ENCODE peak calls at places on chromosome 20, in six cellular contexts. One of them, this sample, is unnamed.

GRCh38 chr20:25280574-25281535 is 33.0 kb downstream of the PYGB start:
- DNase-seq in IMR-90: no peak
- DNase-seq in mesenchymal stem cell: no peak
- DNase-seq in mesendoderm: no peak
- DNase-seq in H9: no peak
- DNase-seq in H1: no peak
- DNase-seq in this sample: no peak

GRCh38 chr20:40471261-40471629 is 217.8 kb downstream of the MAFB start:
- DNase-seq in IMR-90: no peak
- DNase-seq in mesenchymal stem cell: peak; percentile 7
- DNase-seq in mesendoderm: peak; percentile 86
- DNase-seq in H9: peak; percentile 65
- DNase-seq in H1: peak; percentile 17
- DNase-seq in this sample: peak; percentile 15

GRCh38 chr20:4102381-4102780 is 87.0 kb upstream of the RNF24 start:
- DNase-seq in IMR-90: peak; percentile 79
- DNase-seq in mesenchymal stem cell: no peak
- DNase-seq in mesendoderm: no peak
- DNase-seq in H9: no peak
- DNase-seq in H1: no peak
- DNase-seq in this sample: no peak

GRCh38 chr20:50720582-50720981 is 10.8 kb upstream of the PARD6B start:
- DNase-seq in IMR-90: no peak
- DNase-seq in mesenchymal stem cell: no peak
- DNase-seq in mesendoderm: no peak
- DNase-seq in H9: no peak
- DNase-seq in H1: no peak
- DNase-seq in this sample: no peak

GRCh38 chr20:17721802-17722486 is 22.2 kb downstream of the BANF2 start:
- DNase-seq in IMR-90: no peak
- DNase-seq in mesenchymal stem cell: no peak
- DNase-seq in mesendoderm: peak; percentile 34
- DNase-seq in H9: no peak
- DNase-seq in H1: no peak
- DNase-seq in this sample: no peak

GRCh38 chr20:59120491-59120890 is 43.1 kb upstream of the ZNF831 start:
- DNase-seq in IMR-90: no peak
- DNase-seq in mesenchymal stem cell: no peak
- DNase-seq in mesendoderm: no peak
- DNase-seq in H9: no peak
- DNase-seq in H1: no peak
- DNase-seq in this sample: no peak

GRCh38 chr20:25177890-25178321 is 17.6 kb upstream of the ENTPD6 start:
- DNase-seq in IMR-90: no peak
- DNase-seq in mesenchymal stem cell: no peak
- DNase-seq in mesendoderm: no peak
- DNase-seq in H9: no peak
- DNase-seq in H1: no peak
- DNase-seq in this sample: no peak

GRCh38 chr20:51579137-51579536 is 36.6 kb upstream of the NFATC2 start:
- DNase-seq in IMR-90: peak; percentile 58
- DNase-seq in mesenchymal stem cell: peak; percentile 86
- DNase-seq in mesendoderm: no peak
- DNase-seq in H9: no peak
- DNase-seq in H1: no peak
- DNase-seq in this sample: no peak

GRCh38 chr20:35263609-35264223 is 14.2 kb downstream of the MMP24OS start:
- DNase-seq in IMR-90: no peak
- DNase-seq in mesenchymal stem cell: no peak
- DNase-seq in mesendoderm: no peak
- DNase-seq in H9: no peak
- DNase-seq in H1: no peak
- DNase-seq in this sample: no peak

GRCh38 chr20:21713901-21714296 is 8.4 kb downstream of the PAX1 start:
- DNase-seq in IMR-90: no peak
- DNase-seq in mesenchymal stem cell: no peak
- DNase-seq in mesendoderm: no peak
- DNase-seq in H9: peak; percentile 65
- DNase-seq in H1: no peak
- DNase-seq in this sample: no peak

GRCh38 chr20:48246391-48246790 is 461.1 kb upstream of the SULF2 start:
- DNase-seq in IMR-90: no peak
- DNase-seq in mesenchymal stem cell: no peak
- DNase-seq in mesendoderm: no peak
- DNase-seq in H9: no peak
- DNase-seq in H1: no peak
- DNase-seq in this sample: no peak

GRCh38 chr20:24868396-24868927 is 80.6 kb upstream of the CST7 start:
- DNase-seq in IMR-90: no peak
- DNase-seq in mesenchymal stem cell: no peak
- DNase-seq in mesendoderm: no peak
- DNase-seq in H9: no peak
- DNase-seq in H1: no peak
- DNase-seq in this sample: no peak

GRCh38 chr20:46974669-46975434 is 80.2 kb downstream of the EYA2 start:
- DNase-seq in IMR-90: no peak
- DNase-seq in mesenchymal stem cell: no peak
- DNase-seq in mesendoderm: no peak
- DNase-seq in H9: no peak
- DNase-seq in H1: no peak
- DNase-seq in this sample: no peak

GRCh38 chr20:37323985-37324384 is 22.0 kb upstream of the SRC start:
- DNase-seq in IMR-90: peak; percentile 92
- DNase-seq in mesenchymal stem cell: peak; percentile 74
- DNase-seq in mesendoderm: no peak
- DNase-seq in H9: no peak
- DNase-seq in H1: no peak
- DNase-seq in this sample: no peak

GRCh38 chr20:45538209-45538798 is 978 bp downstream of the WFDC6 start:
- DNase-seq in IMR-90: no peak
- DNase-seq in mesenchymal stem cell: no peak
- DNase-seq in mesendoderm: peak; percentile 79
- DNase-seq in H9: peak; percentile 58
- DNase-seq in H1: no peak
- DNase-seq in this sample: no peak

GRCh38 chr20:57473246-57474042 is 51.5 kb downstream of the CTCFL start:
- DNase-seq in IMR-90: no peak
- DNase-seq in mesenchymal stem cell: no peak
- DNase-seq in mesendoderm: no peak
- DNase-seq in H9: no peak
- DNase-seq in H1: no peak
- DNase-seq in this sample: no peak

GRCh38 chr20:15069355-15069754 is 731.9 kb upstream of the FLRT3 start:
- DNase-seq in IMR-90: no peak
- DNase-seq in mesenchymal stem cell: no peak
- DNase-seq in mesendoderm: no peak
- DNase-seq in H9: peak; percentile 39
- DNase-seq in H1: no peak
- DNase-seq in this sample: no peak

GRCh38 chr20:62624719-62625455 is 17.4 kb upstream of the SLCO4A1 start:
- DNase-seq in IMR-90: no peak
- DNase-seq in mesenchymal stem cell: no peak
- DNase-seq in mesendoderm: no peak
- DNase-seq in H9: no peak
- DNase-seq in H1: no peak
- DNase-seq in this sample: no peak
- H3K18ac ChIP-seq in IMR-90: no peak overlapping the region
- H3K18ac ChIP-seq in mesenchymal stem cell: no peak overlapping the region
- H3K18ac ChIP-seq in mesendoderm: no peak overlapping the region
- H3K18ac ChIP-seq in H9: no peak overlapping the region
- H3K18ac ChIP-seq in H1: no peak overlapping the region
- H3K18ac ChIP-seq in this sample: peak overlapping the region; percentile 11

GRCh38 chr20:31723282-31724078 is 812 bp upstream of the BCL2L1 start:
- DNase-seq in IMR-90: peak; percentile 98
- DNase-seq in mesenchymal stem cell: peak; percentile 99
- DNase-seq in mesendoderm: peak; percentile 98
- DNase-seq in H9: peak; percentile 99
- DNase-seq in H1: peak; percentile 96
- DNase-seq in this sample: peak; percentile 99
- H2BK120ac ChIP-seq in IMR-90: peak overlapping the region; percentile 90
- H2BK120ac ChIP-seq in mesenchymal stem cell: peak overlapping the region; percentile 100
- H2BK120ac ChIP-seq in mesendoderm: peak overlapping the region; percentile 66
- H2BK120ac ChIP-seq in H9: no peak overlapping the region
- H2BK120ac ChIP-seq in H1: peak overlapping the region; percentile 96
- H2BK120ac ChIP-seq in this sample: peak overlapping the region; percentile 62

DNA sequence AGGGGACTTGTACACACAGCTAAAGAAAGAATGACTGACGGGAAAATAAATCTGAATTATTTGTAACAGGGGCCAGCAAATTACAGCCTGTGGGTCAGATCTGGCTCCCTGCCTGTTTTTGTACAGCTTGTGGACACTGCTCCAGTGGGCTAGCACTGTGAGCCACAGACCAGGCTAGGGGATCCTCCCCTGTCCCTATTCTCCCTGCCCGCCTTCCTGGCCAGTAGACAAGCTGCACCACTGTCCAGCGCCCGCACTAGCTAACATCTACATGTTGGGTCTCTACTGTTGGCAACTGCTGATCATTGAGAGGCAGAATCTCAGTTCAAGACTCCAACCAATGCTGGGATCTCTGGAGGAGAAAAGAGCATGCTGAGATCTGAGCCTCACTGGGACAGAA is 10.7 kb downstream of the OSER1 start:
- DNase-seq in IMR-90: no peak
- DNase-seq in mesenchymal stem cell: no peak
- DNase-seq in mesendoderm: no peak
- DNase-seq in H9: no peak
- DNase-seq in H1: no peak
- DNase-seq in this sample: no peak
- H3K18ac ChIP-seq in IMR-90: no peak overlapping the region
- H3K18ac ChIP-seq in mesenchymal stem cell: no peak overlapping the region
- H3K18ac ChIP-seq in mesendoderm: no peak overlapping the region
- H3K18ac ChIP-seq in H9: no peak overlapping the region
- H3K18ac ChIP-seq in H1: no peak overlapping the region
- H3K18ac ChIP-seq in this sample: no peak overlapping the region

GRCh38 chr20:53848304-53848703 is 222.1 kb downstream of the BCAS1 start:
- DNase-seq in IMR-90: no peak
- DNase-seq in mesenchymal stem cell: no peak
- DNase-seq in mesendoderm: no peak
- DNase-seq in H9: no peak
- DNase-seq in H1: no peak
- DNase-seq in this sample: no peak
- H2BK120ac ChIP-seq in IMR-90: no peak overlapping the region
- H2BK120ac ChIP-seq in mesenchymal stem cell: no peak overlapping the region
- H2BK120ac ChIP-seq in mesendoderm: no peak overlapping the region
- H2BK120ac ChIP-seq in H9: no peak overlapping the region
- H2BK120ac ChIP-seq in H1: no peak overlapping the region
- H2BK120ac ChIP-seq in this sample: no peak overlapping the region

GRCh38 chr20:63955281-63955845 is 853 bp downstream of the UCKL1 start:
- DNase-seq in IMR-90: no peak
- DNase-seq in mesenchymal stem cell: peak; percentile 57
- DNase-seq in mesendoderm: peak; percentile 40
- DNase-seq in H9: no peak
- DNase-seq in H1: no peak
- DNase-seq in this sample: no peak
- H3K18ac ChIP-seq in IMR-90: peak overlapping the region; percentile 16
- H3K18ac ChIP-seq in mesenchymal stem cell: peak overlapping the region; percentile 100
- H3K18ac ChIP-seq in mesendoderm: peak overlapping the region; percentile 32
- H3K18ac ChIP-seq in H9: no peak overlapping the region
- H3K18ac ChIP-seq in H1: no peak overlapping the region
- H3K18ac ChIP-seq in this sample: peak overlapping the region; percentile 99

This sample was measured in neuronal stem cell.